ENCODE peak calls at places on chromosomes 1 and 21, in seven cellular contexts. One of them, this sample, is unnamed.

GRCh38 chr1:216222302-216222701 is 200.9 kb downstream of the USH2A start:
- DNase-seq in osteocyte: no peak
- DNase-seq in hepatocyte: no peak
- DNase-seq in stromal cell of bone marrow: no peak
- DNase-seq in activated T-cell treated with anti-CD3 and anti-CD28 coated beads for 1 hour: no peak
- DNase-seq in KBM-7: no peak
- DNase-seq in posterior cingulate gyrus: no peak
- DNase-seq in this sample: no peak

GRCh38 chr1:199856381-199856780 is 171.1 kb upstream of the NR5A2 start:
- DNase-seq in osteocyte: no peak
- DNase-seq in hepatocyte: no peak
- DNase-seq in stromal cell of bone marrow: no peak
- DNase-seq in activated T-cell treated with anti-CD3 and anti-CD28 coated beads for 1 hour: no peak
- DNase-seq in KBM-7: no peak
- DNase-seq in posterior cingulate gyrus: no peak
- DNase-seq in this sample: no peak

GRCh38 chr1:68384321-68384813 is 65.4 kb downstream of the RPE65 start:
- DNase-seq in osteocyte: no peak
- DNase-seq in hepatocyte: peak
- DNase-seq in stromal cell of bone marrow: peak
- DNase-seq in activated T-cell treated with anti-CD3 and anti-CD28 coated beads for 1 hour: no peak
- DNase-seq in KBM-7: no peak
- DNase-seq in posterior cingulate gyrus: no peak
- DNase-seq in this sample: peak

GRCh38 chr1:48249868-48250267 is 27.4 kb downstream of the SLC5A9 start:
- DNase-seq in osteocyte: no peak
- DNase-seq in hepatocyte: no peak
- DNase-seq in stromal cell of bone marrow: no peak
- DNase-seq in activated T-cell treated with anti-CD3 and anti-CD28 coated beads for 1 hour: no peak
- DNase-seq in KBM-7: no peak
- DNase-seq in posterior cingulate gyrus: no peak
- DNase-seq in this sample: no peak

GRCh38 chr1:30522031-30523004 is 201.1 kb downstream of the MATN1 start:
- DNase-seq in osteocyte: peak
- DNase-seq in hepatocyte: peak
- DNase-seq in stromal cell of bone marrow: peak
- DNase-seq in activated T-cell treated with anti-CD3 and anti-CD28 coated beads for 1 hour: no peak
- DNase-seq in KBM-7: no peak
- DNase-seq in posterior cingulate gyrus: no peak
- DNase-seq in this sample: no peak

GRCh38 chr1:114250683-114251572 is 97.3 kb upstream of the SYT6 start:
- DNase-seq in osteocyte: no peak
- DNase-seq in hepatocyte: no peak
- DNase-seq in stromal cell of bone marrow: no peak
- DNase-seq in activated T-cell treated with anti-CD3 and anti-CD28 coated beads for 1 hour: no peak
- DNase-seq in KBM-7: no peak
- DNase-seq in posterior cingulate gyrus: no peak
- DNase-seq in this sample: no peak

GRCh38 chr1:188499690-188500089 is 1670.9 kb downstream of the PLA2G4A start:
- DNase-seq in osteocyte: no peak
- DNase-seq in hepatocyte: peak
- DNase-seq in stromal cell of bone marrow: no peak
- DNase-seq in activated T-cell treated with anti-CD3 and anti-CD28 coated beads for 1 hour: no peak
- DNase-seq in KBM-7: no peak
- DNase-seq in posterior cingulate gyrus: no peak
- DNase-seq in this sample: no peak

GRCh38 chr21:26844258-26845065 is 747 bp downstream of the ADAMTS1 start:
- DNase-seq in osteocyte: no peak
- DNase-seq in hepatocyte: peak
- DNase-seq in stromal cell of bone marrow: no peak
- DNase-seq in activated T-cell treated with anti-CD3 and anti-CD28 coated beads for 1 hour: no peak
- DNase-seq in KBM-7: peak
- DNase-seq in posterior cingulate gyrus: peak
- DNase-seq in this sample: no peak

GRCh38 chr1:164914208-164914607 is 355.2 kb downstream of the PBX1 start:
- DNase-seq in osteocyte: no peak
- DNase-seq in hepatocyte: peak
- DNase-seq in stromal cell of bone marrow: peak
- DNase-seq in activated T-cell treated with anti-CD3 and anti-CD28 coated beads for 1 hour: no peak
- DNase-seq in KBM-7: no peak
- DNase-seq in posterior cingulate gyrus: no peak
- DNase-seq in this sample: no peak

GRCh38 chr1:59986736-59987310 is 60.2 kb upstream of the CYP2J2 start:
- DNase-seq in osteocyte: no peak
- DNase-seq in hepatocyte: no peak
- DNase-seq in stromal cell of bone marrow: no peak
- DNase-seq in activated T-cell treated with anti-CD3 and anti-CD28 coated beads for 1 hour: no peak
- DNase-seq in KBM-7: no peak
- DNase-seq in posterior cingulate gyrus: no peak
- DNase-seq in this sample: no peak

GRCh38 chr1:161736332-161736969 is 13.1 kb upstream of the DUSP12 start:
- DNase-seq in osteocyte: no peak
- DNase-seq in hepatocyte: no peak
- DNase-seq in stromal cell of bone marrow: no peak
- DNase-seq in activated T-cell treated with anti-CD3 and anti-CD28 coated beads for 1 hour: no peak
- DNase-seq in KBM-7: no peak
- DNase-seq in posterior cingulate gyrus: no peak
- DNase-seq in this sample: no peak

GRCh38 chr1:26546375-26546774 is 16.8 kb downstream of the RPS6KA1 start:
- DNase-seq in osteocyte: no peak
- DNase-seq in hepatocyte: no peak
- DNase-seq in stromal cell of bone marrow: no peak
- DNase-seq in activated T-cell treated with anti-CD3 and anti-CD28 coated beads for 1 hour: no peak
- DNase-seq in KBM-7: peak
- DNase-seq in posterior cingulate gyrus: no peak
- DNase-seq in this sample: no peak

GRCh38 chr21:44682580-44683151 is 703 bp upstream of the KRTAP12-1 start:
- DNase-seq in osteocyte: peak
- DNase-seq in hepatocyte: no peak
- DNase-seq in stromal cell of bone marrow: no peak
- DNase-seq in activated T-cell treated with anti-CD3 and anti-CD28 coated beads for 1 hour: no peak
- DNase-seq in KBM-7: no peak
- DNase-seq in posterior cingulate gyrus: no peak
- DNase-seq in this sample: no peak

GRCh38 chr1:183632964-183633363 is 2.6 kb downstream of the ARPC5 start:
- DNase-seq in osteocyte: no peak
- DNase-seq in hepatocyte: no peak
- DNase-seq in stromal cell of bone marrow: no peak
- DNase-seq in activated T-cell treated with anti-CD3 and anti-CD28 coated beads for 1 hour: no peak
- DNase-seq in KBM-7: no peak
- DNase-seq in posterior cingulate gyrus: no peak
- DNase-seq in this sample: no peak

GRCh38 chr1:61930246-61930645 is 188.0 kb downstream of the PATJ start:
- DNase-seq in osteocyte: no peak
- DNase-seq in hepatocyte: no peak
- DNase-seq in stromal cell of bone marrow: no peak
- DNase-seq in activated T-cell treated with anti-CD3 and anti-CD28 coated beads for 1 hour: no peak
- DNase-seq in KBM-7: no peak
- DNase-seq in posterior cingulate gyrus: no peak
- DNase-seq in this sample: no peak

GRCh38 chr1:156814571-156815260 is 1.9 kb downstream of the SH2D2A start:
- DNase-seq in osteocyte: no peak
- DNase-seq in hepatocyte: no peak
- DNase-seq in stromal cell of bone marrow: no peak
- DNase-seq in activated T-cell treated with anti-CD3 and anti-CD28 coated beads for 1 hour: no peak
- DNase-seq in KBM-7: no peak
- DNase-seq in posterior cingulate gyrus: no peak
- DNase-seq in this sample: no peak

GRCh38 chr1:186435336-186435735 is 25.6 kb downstream of the PDC start:
- DNase-seq in osteocyte: no peak
- DNase-seq in hepatocyte: no peak
- DNase-seq in stromal cell of bone marrow: no peak
- DNase-seq in activated T-cell treated with anti-CD3 and anti-CD28 coated beads for 1 hour: no peak
- DNase-seq in KBM-7: no peak
- DNase-seq in posterior cingulate gyrus: no peak
- DNase-seq in this sample: no peak

GRCh38 chr1:151006331-151007052 is at the start of gene MINDY1:
- DNase-seq in osteocyte: peak
- DNase-seq in hepatocyte: peak
- DNase-seq in stromal cell of bone marrow: peak
- DNase-seq in activated T-cell treated with anti-CD3 and anti-CD28 coated beads for 1 hour: no peak
- DNase-seq in KBM-7: peak
- DNase-seq in posterior cingulate gyrus: peak
- DNase-seq in this sample: peak

GRCh38 chr1:65512967-65513777 is 92.7 kb downstream of the LEPR start:
- DNase-seq in osteocyte: no peak
- DNase-seq in hepatocyte: no peak
- DNase-seq in stromal cell of bone marrow: no peak
- DNase-seq in activated T-cell treated with anti-CD3 and anti-CD28 coated beads for 1 hour: no peak
- DNase-seq in KBM-7: no peak
- DNase-seq in posterior cingulate gyrus: no peak
- DNase-seq in this sample: no peak

GRCh38 chr1:17717595-17717994 is 37.5 kb upstream of the ACTL8 start:
- DNase-seq in osteocyte: no peak
- DNase-seq in hepatocyte: no peak
- DNase-seq in stromal cell of bone marrow: no peak
- DNase-seq in activated T-cell treated with anti-CD3 and anti-CD28 coated beads for 1 hour: no peak
- DNase-seq in KBM-7: no peak
- DNase-seq in posterior cingulate gyrus: no peak
- DNase-seq in this sample: no peak

GRCh38 chr1:204578867-204579664 is 62.9 kb downstream of the MDM4 start:
- DNase-seq in osteocyte: no peak
- DNase-seq in hepatocyte: no peak
- DNase-seq in stromal cell of bone marrow: peak
- DNase-seq in activated T-cell treated with anti-CD3 and anti-CD28 coated beads for 1 hour: no peak
- DNase-seq in KBM-7: no peak
- DNase-seq in posterior cingulate gyrus: no peak
- DNase-seq in this sample: no peak

GRCh38 chr1:192439373-192440025 is 122.7 kb downstream of the RGS21 start:
- DNase-seq in osteocyte: no peak
- DNase-seq in hepatocyte: peak
- DNase-seq in stromal cell of bone marrow: peak
- DNase-seq in activated T-cell treated with anti-CD3 and anti-CD28 coated beads for 1 hour: no peak
- DNase-seq in KBM-7: no peak
- DNase-seq in posterior cingulate gyrus: no peak
- DNase-seq in this sample: peak

GRCh38 chr1:223482766-223483165 is 89.6 kb downstream of the CCDC185 start:
- DNase-seq in osteocyte: no peak
- DNase-seq in hepatocyte: no peak
- DNase-seq in stromal cell of bone marrow: no peak
- DNase-seq in activated T-cell treated with anti-CD3 and anti-CD28 coated beads for 1 hour: no peak
- DNase-seq in KBM-7: no peak
- DNase-seq in posterior cingulate gyrus: no peak
- DNase-seq in this sample: no peak

GRCh38 chr1:98429851-98430496 is 231.5 kb upstream of the SNX7 start:
- DNase-seq in osteocyte: no peak
- DNase-seq in hepatocyte: peak
- DNase-seq in stromal cell of bone marrow: no peak
- DNase-seq in activated T-cell treated with anti-CD3 and anti-CD28 coated beads for 1 hour: no peak
- DNase-seq in KBM-7: no peak
- DNase-seq in posterior cingulate gyrus: no peak
- DNase-seq in this sample: peak